ENCODE peak calls at places on chromosomes 11 and 22, in seven cellular contexts. W is cardiac muscle cell, Q is adrenal gland, D is transverse colon, Y is uterus, C is tibial nerve, U is endodermal cell. R is an unnamed sample.
A peak's percentile ranks its signal among the peaks of the same experiment; 100 is the strongest.

GRCh38 chr11:69007978-69008381 is 5.1 kb downstream of the MRGPRF start:
- DNase-seq in W (no peak), Q (no peak), D (no peak), Y (peak; percentile 26), C (no peak), U (peak; percentile 37), R (no peak)

GRCh38 chr11:76256448-76256847 is 50.1 kb upstream of the WNT11 start:
- DNase-seq in W (no peak), Q (no peak), D (no peak), Y (no peak), C (no peak), U (peak; percentile 77), R (no peak)

GRCh38 chr11:85815186-85815911 is 4.4 kb upstream of the SYTL2 start:
- DNase-seq in W (no peak), Q (no peak), D (no peak), Y (no peak), C (no peak), U (no peak), R (no peak)

GRCh38 chr11:30936476-30936875 is 350.3 kb upstream of the MPPED2 start:
- DNase-seq in W (no peak), Q (no peak), D (no peak), Y (no peak), C (no peak), U (no peak), R (no peak)

GRCh38 chr11:10301656-10302293 is 3.1 kb upstream of the ADM start:
- DNase-seq in W (no peak), Q (no peak), D (no peak), Y (no peak), C (no peak), U (no peak), R (no peak)

GRCh38 chr11:67351275-67352005 is 1.9 kb downstream of the POLD4 start:
- DNase-seq in W (peak; percentile 70), Q (peak; percentile 67), D (peak; percentile 77), Y (peak; percentile 68), C (no peak), U (peak; percentile 86), R (no peak)

GRCh38 chr11:1770528-1770927 is 6.8 kb upstream of the CTSD start:
- DNase-seq in W (no peak), Q (no peak), D (peak; percentile 8), Y (no peak), C (no peak), U (no peak), R (peak; percentile 0)

GRCh38 chr11:121757480-121758125 is 304.8 kb upstream of the SORL1-AS1 start:
- DNase-seq in W (no peak), Q (no peak), D (no peak), Y (no peak), C (no peak), U (peak; percentile 54), R (no peak)

GRCh38 chr11:34632105-34632780 is 11.3 kb downstream of the EHF start:
- DNase-seq in W (no peak), Q (peak; percentile 75), D (no peak), Y (no peak), C (no peak), U (peak; percentile 53), R (no peak)

GRCh38 chr11:2525166-2525861 is 80.5 kb downstream of the KCNQ1 start:
- DNase-seq in W (no peak), Q (peak; percentile 49), D (peak; percentile 9), Y (peak; percentile 12), C (peak; percentile 9), U (peak; percentile 39), R (no peak)

GRCh38 chr11:5689551-5689983 is at the start of gene TRIM22:
- DNase-seq in W (no peak), Q (no peak), D (peak; percentile 50), Y (peak; percentile 44), C (no peak), U (peak; percentile 60), R (no peak)

GRCh38 chr11:94593030-94593429 is 25.9 kb downstream of the PIWIL4 start:
- DNase-seq in W (no peak), Q (no peak), D (no peak), Y (no peak), C (no peak), U (no peak), R (no peak)

GRCh38 chr11:99422581-99423434 is 402.1 kb downstream of the CNTN5 start:
- DNase-seq in W (no peak), Q (no peak), D (no peak), Y (no peak), C (no peak), U (peak; percentile 53), R (no peak)

GRCh38 chr22:46003271-46004091 is 26.5 kb upstream of the WNT7B start:
- DNase-seq in W (no peak), Q (peak; percentile 70), D (no peak), Y (no peak), C (no peak), U (no peak), R (no peak)

GRCh38 chr11:16897460-16898061 is 116.7 kb downstream of the PLEKHA7 start:
- DNase-seq in W (no peak), Q (no peak), D (no peak), Y (no peak), C (no peak), U (peak; percentile 91), R (no peak)

GRCh38 chr11:10265936-10266335 is 28.1 kb downstream of the SBF2 start:
- DNase-seq in W (no peak), Q (no peak), D (no peak), Y (no peak), C (no peak), U (no peak), R (no peak)

GRCh38 chr11:12279672-12280108 is 97.7 kb upstream of the PARVA start:
- DNase-seq in W (no peak), Q (peak; percentile 13), D (no peak), Y (no peak), C (no peak), U (peak; percentile 19), R (no peak)

GRCh38 chr22:46300491-46300890 is 3.8 kb downstream of the GTSE1 start:
- DNase-seq in W (no peak), Q (no peak), D (no peak), Y (no peak), C (no peak), U (no peak), R (no peak)

GRCh38 chr22:49106136-49106930 is 721.3 kb downstream of the BRD1 start:
- DNase-seq in W (no peak), Q (no peak), D (no peak), Y (no peak), C (no peak), U (peak; percentile 41), R (no peak)

GRCh38 chr11:43923327-43924111 is 18.9 kb upstream of the C11orf96 start:
- DNase-seq in W (no peak), Q (peak; percentile 77), D (no peak), Y (peak; percentile 64), C (peak; percentile 46), U (peak; percentile 62), R (no peak)

GRCh38 chr11:2466069-2466801 is 21.4 kb downstream of the KCNQ1 start:
- DNase-seq in W (no peak), Q (peak; percentile 18), D (no peak), Y (no peak), C (no peak), U (peak; percentile 17), R (no peak)

DNA sequence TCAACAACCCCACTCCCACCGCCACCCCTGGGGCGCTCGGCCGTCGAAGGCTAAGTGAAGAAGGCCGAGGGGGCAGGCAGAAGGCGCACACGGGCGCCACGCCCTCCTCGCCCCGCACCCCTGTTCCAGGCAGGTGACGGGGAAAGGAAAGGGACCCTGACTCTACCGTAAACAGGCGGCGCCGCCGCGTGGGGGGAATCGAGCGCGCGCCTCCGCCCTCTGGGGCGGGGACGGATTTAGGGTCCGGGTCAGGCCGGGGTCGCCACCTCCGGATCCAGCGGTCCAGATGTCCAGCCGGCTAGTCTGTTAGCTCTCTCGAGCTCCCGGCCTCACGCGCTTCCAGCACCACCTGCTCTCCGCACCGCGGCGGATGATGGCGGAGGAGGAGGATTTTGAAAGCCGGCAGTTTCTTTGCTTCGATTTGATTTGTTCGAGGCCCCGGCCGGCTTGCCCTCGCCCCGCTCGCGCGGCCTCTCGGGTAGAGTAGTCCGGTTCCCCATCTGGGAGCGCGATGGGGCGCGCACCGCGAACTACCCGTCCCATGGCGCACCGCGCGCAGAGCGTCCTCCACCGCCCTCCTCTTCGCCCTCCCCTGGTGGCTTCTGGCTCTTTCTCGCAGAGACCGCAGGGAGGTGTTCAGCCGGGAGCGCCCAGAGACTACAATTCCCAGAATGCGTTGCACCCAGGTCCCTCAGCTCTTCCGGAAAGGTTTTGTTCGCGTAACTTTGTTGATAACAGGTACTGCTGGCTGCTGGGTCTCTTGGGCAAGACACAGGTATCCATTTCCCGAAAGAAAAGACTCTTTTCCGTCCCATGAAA is at the start of gene RANGAP1:
- DNase-seq in W (peak; percentile 99), Q (peak; percentile 98), D (peak; percentile 99), Y (peak; percentile 98), C (peak; percentile 93), U (peak; percentile 99), R (peak; percentile 82)
- H3K4me1 ChIP-seq in W (peaks cover 11% of the 10 kb centered on the region), Q (peaks cover 37% of the 10 kb centered on the region), D (peaks cover 8% of the 10 kb centered on the region), Y (no peaks in the 10 kb centered on the region), C (peaks cover 8% of the 10 kb centered on the region), U (peaks cover 21% of the 10 kb centered on the region), R (peaks cover 10% of the 10 kb centered on the region)

DNA sequence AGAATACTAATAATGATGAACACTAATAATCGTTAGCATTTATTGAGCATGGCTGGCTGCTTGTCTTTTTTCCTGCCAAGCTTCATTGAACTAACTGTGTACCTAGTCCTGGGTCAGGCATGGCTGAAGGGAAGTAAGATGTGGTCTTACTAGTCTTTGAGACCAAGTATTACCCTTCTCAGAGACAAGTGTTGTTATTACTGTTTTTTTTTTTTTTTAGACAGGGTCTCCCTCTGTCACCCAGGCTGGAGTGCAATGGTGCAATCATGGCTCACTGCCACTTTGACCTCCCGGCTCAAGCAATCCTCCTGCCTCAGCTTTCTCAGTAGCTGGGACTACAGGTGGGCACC is 4.6 kb downstream of the ST14 start:
- DNase-seq in W (no peak), Q (no peak), D (no peak), Y (no peak), C (no peak), U (no peak), R (no peak)
- H3K27ac ChIP-seq in W (no peak overlapping the region), Q (no peak overlapping the region), D (peak overlapping the region; percentile 96), Y (no peak overlapping the region), C (peak overlapping the region; percentile 53), U (no peak overlapping the region), R (no peak overlapping the region)

GRCh38 chr22:44269757-44270555 is 42.8 kb downstream of the SHISAL1 start:
- DNase-seq in W (no peak), Q (peak; percentile 48), D (no peak), Y (no peak), C (no peak), U (no peak), R (no peak)
- H3K4me1 ChIP-seq in W (no peaks in the 10 kb centered on the region), Q (no peaks in the 10 kb centered on the region), D (no peaks in the 10 kb centered on the region), Y (no peaks in the 10 kb centered on the region), C (no peaks in the 10 kb centered on the region), U (no peaks in the 10 kb centered on the region), R (no peaks in the 10 kb centered on the region)

DNA sequence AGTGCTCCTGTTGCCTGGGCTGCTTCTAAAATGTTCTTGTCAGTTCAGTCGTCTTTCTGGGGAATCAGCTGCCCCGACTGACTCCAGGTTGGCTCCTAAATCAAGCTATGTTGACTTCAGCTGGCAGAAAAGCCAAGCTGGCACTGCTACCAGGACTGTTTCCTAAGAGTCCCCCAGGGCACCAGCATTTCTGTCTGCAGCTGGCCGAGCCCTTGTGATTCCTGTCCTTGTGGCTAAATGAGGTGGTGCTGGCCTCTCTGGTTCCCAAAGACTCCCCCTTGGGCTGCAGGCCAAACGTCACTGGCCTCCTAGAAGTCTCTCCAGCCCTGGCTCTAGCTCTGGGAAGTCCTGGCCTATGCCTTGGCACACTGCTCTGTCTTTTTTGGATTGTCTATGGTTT is 31.1 kb downstream of the GRAMD1B start:
- DNase-seq in W (no peak), Q (peak; percentile 94), D (no peak), Y (no peak), C (no peak), U (no peak), R (no peak)
- H3K27ac ChIP-seq in W (peak overlapping the region; percentile 57), Q (peak overlapping the region; percentile 64), D (no peak overlapping the region), Y (no peak overlapping the region), C (no peak overlapping the region), U (no peak overlapping the region), R (no peak overlapping the region)

GRCh38 chr22:37318255-37319109 is 36.2 kb downstream of the CYTH4 start:
- DNase-seq in W (no peak), Q (no peak), D (no peak), Y (no peak), C (no peak), U (no peak), R (no peak)
- H3K4me1 ChIP-seq in W (no peaks in the 10 kb centered on the region), Q (no peaks in the 10 kb centered on the region), D (no peaks in the 10 kb centered on the region), Y (no peaks in the 10 kb centered on the region), C (no peaks in the 10 kb centered on the region), U (no peaks in the 10 kb centered on the region), R (no peaks in the 10 kb centered on the region)

R was measured in thoracic aorta.